ENCODE peak calls at places on chromosomes 13 and 19, in nine cellular contexts. D is SHP77 treated with DMSO at 0.1 percent for 48 hours; O is IMR-90; B is RKO; J is GM12892; N is stimulated activated CD8-positive, alpha-beta memory T cell treated with anti-CD3 and anti-CD28 coated beads, Interleukin-15, amount 100 ng/mL, for 1 hour; E is activated CD4-positive, alpha-beta T cell treated with anti-CD3 and anti-CD28 coated beads, Interleukin-2, amount 50 U/mL, for 48 hours; Q is vagina; Z is activated T-cell treated with anti-CD3 and anti-CD28 coated beads for 1 hour. V is an unnamed sample.

GRCh38 chr19:54882758-54883157 is 8.7 kb downstream of the FCAR start:
- DNase-seq in Q (no peak), N (no peak), O (no peak), D (no peak), Z (no peak), J (no peak), B (peak; percentile 9), E (no peak), V (no peak)

GRCh38 chr19:9178901-9179300 is at the start of gene OR7D2:
- DNase-seq in E (no peak), O (peak; percentile 10), D (no peak), N (no peak), B (peak; percentile 43), Z (no peak), Q (no peak), J (no peak), V (no peak)

GRCh38 chr13:32314271-32314967 is 744 bp downstream of the ZAR1L start:
- DNase-seq in J (no peak), B (no peak), Q (no peak), N (no peak), O (no peak), E (no peak), D (no peak), Z (no peak), V (no peak)

GRCh38 chr13:91722267-91722884 is 324.0 kb downstream of the GPC5 start:
- DNase-seq in E (no peak), Z (no peak), D (no peak), J (no peak), B (peak; percentile 51), N (no peak), Q (no peak), O (peak; percentile 18), V (no peak)

GRCh38 chr19:33098023-33098652 is 17.2 kb downstream of the GPATCH1 start:
- DNase-seq in B (no peak), N (no peak), J (no peak), O (no peak), Q (no peak), Z (no peak), D (no peak), E (no peak), V (no peak)

GRCh38 chr19:58346961-58347929 is 6.0 kb downstream of the A1BG start:
- DNase-seq in N (peak; percentile 27), D (no peak), B (peak; percentile 58), E (peak; percentile 59), Q (no peak), O (peak; percentile 63), J (peak; percentile 92), Z (peak; percentile 52), V (peak; percentile 63)

GRCh38 chr13:34654203-34654602 is 287.9 kb upstream of the NBEA start:
- DNase-seq in J (no peak), B (no peak), N (no peak), D (no peak), Z (no peak), Q (no peak), E (no peak), O (no peak), V (no peak)

GRCh38 chr19:45016388-45017314 is 15.4 kb downstream of the RELB start:
- DNase-seq in J (peak; percentile 65), O (peak; percentile 63), D (peak; percentile 27), B (peak; percentile 79), N (peak; percentile 51), E (peak; percentile 72), Z (peak; percentile 58), Q (no peak), V (peak; percentile 86)

V was measured in effector memory CD4-positive, alpha-beta T cell.